ENCODE peak calls at places on chromosomes 4 and X, in six cellular contexts. S is IMR-90, Z is DND-41, X is H9, C is fibroblast of lung, B is mammary epithelial cell. K is an unnamed sample.

GRCh38 chr4:94307231-94307840 is 35.3 kb downstream of the HPGDS start:
- DNase-seq in S (no peak), Z (no peak), X (no peak), C (no peak), B (no peak), K (no peak)

GRCh38 chr4:138870739-138871633 is 144.6 kb upstream of the NOCT start:
- DNase-seq in S (peak), Z (peak), X (peak), C (peak), B (peak), K (peak)

GRCh38 chrX:115561605-115562491 is 874 bp downstream of the PLS3 start:
- DNase-seq in S (peak), Z (no peak), X (peak), C (peak), B (peak), K (peak)

GRCh38 chrX:56211701-56212100 is 20.5 kb upstream of the KLF8 start:
- DNase-seq in S (no peak), Z (no peak), X (no peak), C (no peak), B (no peak), K (no peak)

GRCh38 chr4:128751354-128751753 is 58.1 kb upstream of the JADE1 start:
- DNase-seq in S (no peak), Z (no peak), X (no peak), C (no peak), B (no peak), K (no peak)

GRCh38 chr4:161273607-161274006 is 890.2 kb downstream of the FSTL5 start:
- DNase-seq in S (no peak), Z (no peak), X (no peak), C (no peak), B (no peak), K (no peak)

GRCh38 chr4:168711197-168712120 is 214.6 kb downstream of the PALLD start:
- DNase-seq in S (peak), Z (no peak), X (no peak), C (peak), B (peak), K (no peak)

GRCh38 chr4:5365071-5366008 is 314.1 kb downstream of the STK32B start:
- DNase-seq in S (peak), Z (no peak), X (peak), C (no peak), B (peak), K (peak)

GRCh38 chr4:128468485-128468989 is 180.9 kb upstream of the PGRMC2 start:
- DNase-seq in S (peak), Z (no peak), X (no peak), C (peak), B (peak), K (peak)

GRCh38 chrX:17697191-17697590 is 40.1 kb upstream of the SCML1 start:
- DNase-seq in S (peak), Z (no peak), X (no peak), C (peak), B (peak), K (no peak)

GRCh38 chrX:87299563-87300160 is 217.9 kb upstream of the KLHL4 start:
- DNase-seq in S (peak), Z (no peak), X (no peak), C (peak), B (peak), K (no peak)

GRCh38 chr4:161336621-161337020 is 827.2 kb downstream of the FSTL5 start:
- DNase-seq in S (no peak), Z (no peak), X (no peak), C (no peak), B (no peak), K (no peak)

GRCh38 chr4:8200302-8200975 is 1.3 kb downstream of the SH3TC1 start:
- DNase-seq in S (peak), Z (no peak), X (no peak), C (peak), B (peak), K (no peak)

GRCh38 chrX:69029696-69030245 is 135.5 kb downstream of the PJA1 start:
- DNase-seq in S (no peak), Z (no peak), X (no peak), C (no peak), B (no peak), K (no peak)

GRCh38 chr4:108052511-108052910 is 62.8 kb downstream of the HADH start:
- DNase-seq in S (no peak), Z (no peak), X (no peak), C (no peak), B (no peak), K (no peak)

GRCh38 chr4:108889696-108890475 is 127.0 kb upstream of the ETNPPL start:
- DNase-seq in S (no peak), Z (no peak), X (no peak), C (no peak), B (no peak), K (no peak)

GRCh38 chrX:128518508-128518907 is 466.3 kb upstream of the ACTRT1 start:
- DNase-seq in S (peak), Z (no peak), X (no peak), C (no peak), B (peak), K (no peak)

GRCh38 chr4:85084371-85085170 is 118.1 kb upstream of the WDFY3 start:
- DNase-seq in S (peak), Z (peak), X (no peak), C (peak), B (peak), K (peak)

GRCh38 chrX:80335062-80335830 is 85.0 kb upstream of the TENT5D start:
- DNase-seq in S (no peak), Z (no peak), X (peak), C (no peak), B (peak), K (peak)

DNA sequence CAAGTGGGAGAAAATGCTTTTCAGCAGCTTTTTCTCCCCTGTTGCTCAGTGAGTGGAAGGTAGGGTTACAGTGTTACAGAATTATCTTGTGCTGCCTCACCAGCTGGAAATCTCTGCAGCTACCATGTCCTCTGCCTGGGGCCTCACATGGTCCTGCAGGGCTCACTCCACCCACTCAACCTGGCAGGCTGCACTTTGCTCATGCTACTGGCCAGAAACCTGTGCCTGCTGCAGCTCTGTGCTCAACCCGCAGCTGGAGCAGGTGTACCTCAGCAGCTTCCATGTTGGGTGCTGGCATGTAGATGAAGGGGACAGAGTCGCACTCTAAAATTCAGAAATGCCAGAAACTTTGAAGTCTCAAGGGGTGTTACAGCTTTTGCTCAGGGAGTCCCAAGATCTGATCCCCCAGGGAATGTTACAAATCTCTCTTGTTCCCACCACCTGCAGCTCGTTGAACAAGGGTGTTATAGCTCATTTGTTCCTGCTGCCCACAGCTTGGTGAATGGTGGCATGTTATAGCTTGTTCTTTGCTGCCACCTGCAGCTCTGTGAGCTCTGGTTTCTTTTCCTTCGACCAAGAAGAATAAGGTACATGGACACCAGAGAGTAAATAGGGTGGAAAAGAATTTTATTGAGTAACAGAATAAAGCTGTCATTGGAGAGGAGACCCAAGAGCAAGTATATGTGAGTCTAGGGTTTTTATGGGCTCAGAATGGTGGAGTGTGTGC is 845.8 kb downstream of the TECRL start:
- DNase-seq in S (no peak), Z (no peak), X (peak), C (no peak), B (no peak), K (no peak)
- H3K9ac ChIP-seq in S (no peak), Z (no peak), X (no peak), C (no peak), B (no peak), K (no peak)

GRCh38 chrX:103311401-103311785 is 603 bp upstream of the BEX2 start:
- DNase-seq in S (no peak), Z (no peak), X (no peak), C (no peak), B (no peak), K (no peak)

GRCh38 chrX:103310592-103311400 is at the start of gene BEX2:
- DNase-seq in S (no peak), Z (no peak), X (peak), C (peak), B (peak), K (peak)

GRCh38 chrX:103304705-103305104 is 6.1 kb downstream of the BEX2 start:
- DNase-seq in S (no peak), Z (no peak), X (no peak), C (no peak), B (no peak), K (no peak)

DNA sequence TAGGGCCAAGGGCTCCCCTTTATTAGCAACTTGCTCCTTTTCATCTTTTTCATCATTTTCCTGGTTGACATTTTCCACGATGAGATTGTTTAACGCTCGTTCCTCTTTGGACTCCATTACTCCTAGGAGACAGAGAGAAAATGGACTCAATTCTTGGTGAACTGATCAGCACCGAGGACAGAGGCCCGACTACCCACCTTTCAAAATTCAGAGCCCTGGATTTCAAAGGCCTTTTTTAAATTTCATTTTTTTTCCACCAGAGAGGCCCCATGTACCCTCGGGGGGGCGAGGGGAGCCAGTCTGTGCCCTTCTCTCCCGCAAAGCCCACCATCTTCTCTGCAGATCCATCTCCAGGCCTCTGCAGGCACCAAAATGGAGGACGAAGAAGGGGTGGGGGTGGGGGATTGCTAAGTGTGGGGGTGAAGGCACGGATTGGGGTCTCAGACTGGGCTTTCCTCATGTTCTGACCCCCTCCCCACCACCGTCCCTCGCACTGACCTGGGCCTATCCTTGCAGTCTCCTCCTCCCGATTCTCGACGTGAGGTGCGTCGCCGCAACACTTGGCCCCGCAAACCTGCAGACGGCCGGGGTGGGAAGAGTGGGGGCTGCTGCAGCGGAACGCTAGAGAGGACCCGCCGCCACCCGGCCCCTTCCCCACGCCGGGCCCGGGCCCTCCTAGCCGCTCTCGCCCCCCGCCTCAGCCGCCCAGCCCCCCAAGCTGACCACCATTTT is 764 bp downstream of the BEX2 start:
- DNase-seq in S (no peak), Z (no peak), X (no peak), C (no peak), B (no peak), K (no peak)
- H3K27ac ChIP-seq in S (no peak), Z (no peak), X (no peak), C (no peak), B (no peak), K (no peak)

GRCh38 chr4:3834921-3835521 is 68.8 kb downstream of the ADRA2C start:
- DNase-seq in S (no peak), Z (no peak), X (no peak), C (no peak), B (no peak), K (no peak)
- TF ChIP-seq CTCF in S (no peak), Z (peak), X (no peak), C (no peak), B (no peak), K (no peak)

GRCh38 chr4:165328708-165329107 is 1.2 kb downstream of the MSMO1 start:
- DNase-seq in S (no peak), Z (no peak), X (no peak), C (no peak), B (no peak), K (peak)
- H3K9ac ChIP-seq in S (no peak), Z (peak), X (peak), C (peak), B (peak), K (no peak)

GRCh38 chr4:152529880-152530279 is 6.0 kb downstream of the FBXW7 start:
- DNase-seq in S (no peak), Z (no peak), X (no peak), C (no peak), B (no peak), K (no peak)

GRCh38 chr4:152528060-152528459 is 7.8 kb downstream of the FBXW7 start:
- DNase-seq in S (no peak), Z (no peak), X (no peak), C (no peak), B (no peak), K (no peak)

GRCh38 chr4:152531479-152531878 is 4.4 kb downstream of the FBXW7 start:
- DNase-seq in S (no peak), Z (no peak), X (no peak), C (no peak), B (no peak), K (no peak)

GRCh38 chr4:152534541-152535231 is 1.2 kb downstream of the FBXW7 start:
- DNase-seq in S (no peak), Z (peak), X (peak), C (peak), B (peak), K (peak)

DNA sequence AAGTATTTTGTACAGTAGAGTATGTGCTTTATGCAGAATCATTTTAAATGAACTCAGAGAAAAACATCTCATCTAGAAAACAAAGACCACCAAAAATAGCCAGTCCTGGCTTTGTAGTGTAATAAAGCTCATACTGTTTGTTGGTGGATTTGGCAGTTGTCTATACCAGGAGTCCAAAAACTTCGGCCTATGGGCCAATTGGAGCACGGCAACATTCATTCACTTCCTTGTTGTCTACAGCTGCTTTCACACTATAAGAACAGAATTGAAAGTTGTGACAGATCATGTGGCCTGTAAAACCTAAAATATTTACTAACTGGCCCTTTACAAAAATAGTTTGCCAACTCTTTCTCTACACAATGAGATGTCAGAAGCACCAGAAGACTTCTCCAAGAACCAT is 5.3 kb downstream of the FBXW7 start:
- DNase-seq in S (no peak), Z (no peak), X (no peak), C (no peak), B (no peak), K (no peak)
- H3K27ac ChIP-seq in S (no peak), Z (no peak), X (no peak), C (no peak), B (no peak), K (no peak)